ENCODE peak calls at places on chromosomes 4 and X, in ten cellular contexts. N is IMR-90, Q is uterus, J is mucosa of descending colon, E is upper lobe of right lung, A is Peyer's patch, D is cardiac muscle cell, L is AG04449, I is BE2C, C is lower lobe of right lung. U is an unnamed sample.
A peak's percentile ranks its signal among the peaks of the same experiment; 100 is the strongest.

GRCh38 chrX:123171781-123172180 is 12.3 kb upstream of the GRIA3 start:
- DNase-seq in N (no peak), Q (no peak), J (no peak), E (no peak), A (no peak), D (no peak), L (no peak), I (no peak), C (no peak), U (no peak)

GRCh38 chr4:26010266-26010665 is 96.2 kb downstream of the SMIM20 start:
- DNase-seq in N (no peak), Q (no peak), J (no peak), E (no peak), A (no peak), D (no peak), L (no peak), I (no peak), C (no peak), U (no peak)

GRCh38 chr4:71181332-71181731 is 157.5 kb upstream of the SLC4A4 start:
- DNase-seq in N (no peak), Q (no peak), J (no peak), E (no peak), A (no peak), D (no peak), L (no peak), I (no peak), C (no peak), U (no peak)

GRCh38 chrX:18286322-18286831 is 65.7 kb upstream of the BEND2 start:
- DNase-seq in N (no peak), Q (no peak), J (no peak), E (no peak), A (no peak), D (no peak), L (no peak), I (no peak), C (no peak), U (no peak)

GRCh38 chr4:85391568-85392410 is 83.2 kb upstream of the ARHGAP24 start:
- DNase-seq in N (no peak), Q (no peak), J (no peak), E (no peak), A (no peak), D (no peak), L (no peak), I (no peak), C (no peak), U (no peak)

GRCh38 chr4:46392421-46392820 is 2.5 kb upstream of the GABRA2 start:
- DNase-seq in N (peak; percentile 11), Q (no peak), J (no peak), E (no peak), A (no peak), D (no peak), L (no peak), I (no peak), C (no peak), U (no peak)

GRCh38 chr4:15118281-15118680 is 116.0 kb downstream of the CPEB2 start:
- DNase-seq in N (no peak), Q (no peak), J (no peak), E (no peak), A (no peak), D (no peak), L (peak; percentile 37), I (no peak), C (no peak), U (peak; percentile 76)

GRCh38 chrX:12236156-12236555 is 97.9 kb downstream of the FRMPD4 start:
- DNase-seq in N (no peak), Q (no peak), J (no peak), E (no peak), A (no peak), D (no peak), L (no peak), I (no peak), C (no peak), U (no peak)

GRCh38 chrX:115031989-115032388 is 14.6 kb upstream of the IL13RA2 start:
- DNase-seq in N (no peak), Q (no peak), J (no peak), E (no peak), A (no peak), D (no peak), L (no peak), I (no peak), C (no peak), U (no peak)

GRCh38 chr4:125382995-125383394 is 68.2 kb downstream of the FAT4 start:
- DNase-seq in N (no peak), Q (no peak), J (no peak), E (no peak), A (no peak), D (no peak), L (no peak), I (no peak), C (no peak), U (peak; percentile 35)

GRCh38 chr4:145531791-145532190 is 50.1 kb downstream of the SMAD1 start:
- DNase-seq in N (no peak), Q (no peak), J (no peak), E (no peak), A (no peak), D (no peak), L (no peak), I (no peak), C (no peak), U (no peak)

DNA sequence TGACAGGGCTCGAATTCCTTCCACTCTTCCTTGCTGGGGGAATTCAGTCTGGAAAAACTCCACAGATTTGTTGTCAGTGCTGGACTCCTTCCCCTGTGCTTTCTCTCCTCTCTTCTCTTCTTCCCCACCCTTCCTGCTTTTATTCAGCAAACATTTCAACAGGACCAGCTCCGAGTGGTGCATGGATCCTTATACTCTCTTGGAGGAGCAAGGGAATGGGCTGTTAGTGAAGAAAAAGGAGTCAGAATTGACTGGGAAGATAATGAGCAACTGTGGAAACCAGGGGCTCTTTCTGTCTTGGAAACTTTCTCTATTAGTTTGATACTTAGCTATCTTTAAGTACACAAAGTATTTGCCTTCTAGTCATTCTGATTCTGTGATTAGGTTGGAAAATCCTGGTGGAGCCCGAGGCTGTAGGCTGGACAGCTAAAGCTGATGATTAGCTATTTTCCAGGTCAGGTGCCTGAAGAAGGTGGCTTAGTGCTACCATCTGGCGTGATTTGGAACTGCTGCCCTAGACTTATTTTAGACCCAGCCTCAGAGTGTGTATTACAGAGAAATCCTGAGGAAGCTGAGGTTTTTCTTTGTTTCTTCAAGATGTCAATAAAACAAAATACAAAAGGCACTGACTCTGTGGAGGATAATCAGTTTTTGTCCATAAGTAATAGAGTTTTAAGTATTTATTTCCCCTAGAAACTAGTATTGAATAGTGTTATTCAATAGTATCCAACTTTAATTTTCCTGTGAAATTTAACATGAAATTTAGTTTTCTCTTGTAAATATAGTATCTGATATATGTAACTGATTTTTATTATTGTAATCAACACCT is 38.4 kb downstream of the NAP1L5 start:
- DNase-seq in N (peak; percentile 77), Q (peak; percentile 54), J (peak; percentile 69), E (no peak), A (no peak), D (peak; percentile 77), L (no peak), I (peak; percentile 36), C (no peak), U (peak; percentile 65)
- TF ChIP-seq CTCF in N (peak; percentile 69), Q (peak; percentile 78), J (peak; percentile 70), E (peak; percentile 79), A (peak; percentile 41), D (peak; percentile 79), L (peak; percentile 61), I (peak; percentile 79), C (peak; percentile 79), U (peak; percentile 90)

GRCh38 chr4:2745981-2746806 is 9.9 kb downstream of the TNIP2 start:
- DNase-seq in N (peak; percentile 85), Q (no peak), J (peak; percentile 36), E (no peak), A (peak; percentile 46), D (no peak), L (no peak), I (peak; percentile 92), C (peak; percentile 51), U (no peak)
- H3K4me3 ChIP-seq in N (no peak overlapping the region), Q (no peak overlapping the region), J (no peak overlapping the region), E (no peak overlapping the region), A (no peak overlapping the region), D (no peak overlapping the region), L (no peak overlapping the region), I (no peak overlapping the region), C (no peak overlapping the region), U (no peak overlapping the region)

DNA sequence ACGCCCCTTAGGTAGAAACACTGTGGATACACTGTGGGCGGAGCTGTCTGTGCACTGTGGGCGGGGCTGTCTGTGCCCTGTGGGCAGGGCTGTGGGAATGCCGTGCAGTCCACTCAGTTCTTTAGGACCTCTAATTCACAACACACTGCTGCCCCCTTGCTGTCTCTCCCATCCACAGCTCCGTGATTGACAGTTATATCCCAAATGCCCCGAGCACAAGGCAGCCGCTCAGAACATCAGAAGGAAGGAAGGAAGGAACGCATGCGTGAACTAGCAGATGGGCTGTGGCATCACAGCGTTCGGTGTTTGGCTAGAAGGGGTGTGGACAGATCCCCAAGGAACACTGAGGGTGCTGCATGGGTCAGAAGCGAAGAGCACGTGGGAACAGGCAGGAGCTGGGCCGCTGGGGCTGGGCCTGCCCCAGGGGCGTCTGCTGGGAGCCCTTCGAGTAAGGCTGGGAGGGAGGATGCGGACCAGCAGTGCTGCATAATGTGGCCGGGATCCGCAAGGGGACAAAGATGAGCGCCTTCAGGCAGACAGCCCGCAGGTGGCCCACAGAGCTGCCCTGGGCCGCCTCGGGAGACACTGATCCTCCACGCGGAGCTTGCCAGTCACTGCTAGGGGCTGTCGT is 29.8 kb downstream of the ACOX3 start:
- DNase-seq in N (peak; percentile 59), Q (peak; percentile 59), J (peak; percentile 74), E (no peak), A (peak; percentile 71), D (peak; percentile 80), L (no peak), I (peak; percentile 95), C (peak; percentile 75), U (no peak)
- TF ChIP-seq CTCF in N (peak; percentile 45), Q (peak; percentile 26), J (no peak), E (peak; percentile 16), A (no peak), D (peak; percentile 43), L (peak; percentile 20), I (peak; percentile 80), C (peak; percentile 28), U (peak; percentile 40)

GRCh38 chr4:147678796-147679549 is 5.0 kb downstream of the PRMT9 start:
- DNase-seq in N (peak; percentile 41), Q (no peak), J (no peak), E (no peak), A (no peak), D (peak; percentile 7), L (no peak), I (no peak), C (no peak), U (no peak)

GRCh38 chr4:147683717-147684700 is at the start of gene PRMT9:
- DNase-seq in N (peak; percentile 97), Q (peak; percentile 86), J (peak; percentile 93), E (peak; percentile 96), A (peak; percentile 92), D (peak; percentile 92), L (peak; percentile 63), I (peak; percentile 94), C (peak; percentile 94), U (peak; percentile 67)

GRCh38 chr4:147683172-147683571 is 791 bp downstream of the PRMT9 start:
- DNase-seq in N (peak; percentile 32), Q (peak; percentile 29), J (peak; percentile 43), E (no peak), A (no peak), D (peak; percentile 1), L (no peak), I (no peak), C (no peak), U (no peak)

GRCh38 chr4:147678121-147678520 is 5.8 kb downstream of the PRMT9 start:
- DNase-seq in N (no peak), Q (no peak), J (no peak), E (no peak), A (no peak), D (no peak), L (no peak), I (no peak), C (no peak), U (peak; percentile 6)

GRCh38 chr4:147682755-147683154 is 1.2 kb downstream of the PRMT9 start:
- DNase-seq in N (peak; percentile 56), Q (no peak), J (no peak), E (no peak), A (no peak), D (peak; percentile 3), L (no peak), I (no peak), C (no peak), U (no peak)
- H3K4me3 ChIP-seq in N (peak overlapping the region; percentile 82), Q (peak overlapping the region; percentile 82), J (no peak overlapping the region), E (peak overlapping the region; percentile 86), A (peak overlapping the region; percentile 80), D (peak overlapping the region; percentile 69), L (peak overlapping the region; percentile 88), I (peak overlapping the region; percentile 80), C (peak overlapping the region; percentile 89), U (peak overlapping the region; percentile 95)